ENCODE peak calls at places on chromosomes 1 and 21, in six cellular contexts. R is AG09309, T is esophagus squamous epithelium, Z is epithelial cell of esophagus, M is breast epithelium, U is pancreas. B is an unnamed sample.

GRCh38 chr1:160277330-160277729 is 7.6 kb downstream of the PEX19 start:
- DNase-seq in U (no peak), Z (no peak), M (no peak), R (no peak), T (no peak), B (no peak)

GRCh38 chr1:117562581-117563491 is 43.0 kb upstream of the TENT5C start:
- DNase-seq in U (no peak), T (no peak), R (no peak), M (no peak), Z (no peak), B (no peak)

GRCh38 chr1:205377355-205377754 is 20.6 kb upstream of the KLHDC8A start:
- DNase-seq in R (no peak), Z (no peak), T (no peak), U (no peak), M (no peak), B (no peak)

GRCh38 chr1:157856538-157856937 is 14.9 kb upstream of the CD5L start:
- DNase-seq in R (no peak), Z (no peak), T (no peak), U (no peak), M (no peak), B (no peak)

GRCh38 chr1:222654849-222655248 is 37.0 kb downstream of the MIA3 start:
- DNase-seq in Z (no peak), M (no peak), U (no peak), T (peak), R (peak), B (peak)

GRCh38 chr1:100523038-100523649 is 14.8 kb upstream of the GPR88 start:
- DNase-seq in Z (no peak), M (no peak), U (no peak), T (no peak), R (peak), B (peak)

GRCh38 chr1:233635765-233636502 is 22.0 kb downstream of the KCNK1 start:
- DNase-seq in M (no peak), T (no peak), U (no peak), Z (no peak), R (peak), B (peak)

GRCh38 chr1:77484926-77485325 is 197.5 kb downstream of the ZZZ3 start:
- DNase-seq in T (no peak), M (no peak), R (no peak), U (no peak), Z (no peak), B (no peak)

GRCh38 chr21:28913071-28913470 is 79.6 kb downstream of the LTN1 start:
- DNase-seq in R (no peak), Z (no peak), M (no peak), T (no peak), U (no peak), B (no peak)

GRCh38 chr21:27017251-27017650 is 50.4 kb upstream of the ADAMTS5 start:
- DNase-seq in R (no peak), Z (no peak), U (no peak), T (no peak), M (no peak), B (peak)

GRCh38 chr1:28437260-28437923 is 67.9 kb downstream of the PHACTR4 start:
- DNase-seq in Z (peak), R (peak), U (no peak), T (no peak), M (peak), B (peak)

GRCh38 chr1:45913183-45913924 is 109.9 kb downstream of the MAST2 start:
- DNase-seq in U (no peak), Z (peak), T (no peak), M (no peak), R (peak), B (peak)

GRCh38 chr1:27436204-27437159 is 44.1 kb downstream of the GPR3 start:
- DNase-seq in U (no peak), M (no peak), Z (peak), T (no peak), R (peak), B (peak)
- H3K4me3 ChIP-seq in U (no peak), M (no peak), Z (no peak), T (no peak), R (no peak), B (no peak)

GRCh38 chr1:178036090-178036489 is 57.8 kb upstream of the RASAL2 start:
- DNase-seq in Z (no peak), M (no peak), R (no peak), U (no peak), T (no peak), B (no peak)

GRCh38 chr1:178038372-178038771 is 55.5 kb upstream of the RASAL2 start:
- DNase-seq in Z (no peak), U (no peak), T (no peak), R (no peak), M (no peak), B (no peak)

GRCh38 chr1:178039826-178040380 is 54.0 kb upstream of the RASAL2 start:
- DNase-seq in M (no peak), R (no peak), Z (no peak), T (no peak), U (no peak), B (no peak)

GRCh38 chr1:178034676-178035075 is 59.2 kb upstream of the RASAL2 start:
- DNase-seq in U (no peak), R (no peak), Z (no peak), T (no peak), M (no peak), B (no peak)

DNA sequence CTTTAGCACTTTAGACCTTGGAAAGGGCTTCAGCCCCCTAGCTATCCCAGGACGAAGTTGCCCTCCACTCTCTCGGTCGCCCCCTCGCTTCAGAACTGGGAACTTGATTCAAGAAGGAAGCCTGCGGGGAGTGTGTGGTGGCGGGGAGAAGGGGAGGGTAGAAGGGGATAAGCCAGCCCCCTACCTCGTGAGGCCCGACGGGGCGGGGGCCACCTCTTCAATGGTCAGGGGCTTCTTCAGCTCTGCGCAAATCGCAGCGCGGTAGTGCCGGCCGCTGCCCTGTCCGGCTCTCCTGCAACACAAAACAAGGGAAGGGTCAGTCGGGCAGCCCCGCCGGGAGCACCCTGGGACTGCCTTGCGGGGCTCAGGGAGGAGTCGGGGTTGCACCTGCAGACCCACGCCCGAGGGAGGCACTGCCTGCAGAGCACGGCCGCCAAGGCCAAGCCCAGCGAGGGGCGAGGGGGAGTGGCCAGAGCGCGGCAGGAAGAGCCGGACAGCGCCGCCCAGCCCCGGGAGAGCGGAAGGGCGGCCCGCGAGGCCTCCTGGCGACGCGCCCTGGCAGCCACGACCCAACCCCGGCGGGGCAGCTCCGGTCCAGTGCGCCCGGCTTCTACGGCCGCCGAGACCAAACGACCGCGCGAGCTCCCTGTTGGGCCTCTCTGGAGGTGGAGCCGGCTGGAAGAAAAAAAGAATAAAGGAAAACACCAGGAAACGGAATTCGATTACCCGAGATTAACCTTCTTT is 56.2 kb upstream of the RASAL2 start:
- DNase-seq in M (peak), R (no peak), U (peak), Z (peak), T (no peak), B (peak)
- TF ChIP-seq CTCF in M (peak), R (peak), U (peak), Z (peak), T (no peak), B (peak)

GRCh38 chr1:218259339-218259738 is 25.8 kb upstream of the RRP15 start:
- DNase-seq in Z (no peak), T (no peak), R (no peak), U (no peak), M (no peak), B (no peak)

GRCh38 chr1:218259800-218260199 is 25.3 kb upstream of the RRP15 start:
- DNase-seq in U (no peak), R (no peak), Z (peak), T (no peak), M (no peak), B (peak)

GRCh38 chr1:218254296-218254918 is 30.7 kb upstream of the RRP15 start:
- DNase-seq in U (no peak), Z (no peak), T (no peak), R (no peak), M (no peak), B (no peak)

GRCh38 chr1:218257371-218257770 is 27.7 kb upstream of the RRP15 start:
- DNase-seq in T (no peak), M (no peak), U (no peak), R (no peak), Z (no peak), B (no peak)

GRCh38 chr1:218257971-218258370 is 27.1 kb upstream of the RRP15 start:
- DNase-seq in M (no peak), R (no peak), Z (peak), T (no peak), U (no peak), B (no peak)
- H3K4me3 ChIP-seq in M (no peak), R (no peak), Z (no peak), T (no peak), U (no peak), B (no peak)

DNA sequence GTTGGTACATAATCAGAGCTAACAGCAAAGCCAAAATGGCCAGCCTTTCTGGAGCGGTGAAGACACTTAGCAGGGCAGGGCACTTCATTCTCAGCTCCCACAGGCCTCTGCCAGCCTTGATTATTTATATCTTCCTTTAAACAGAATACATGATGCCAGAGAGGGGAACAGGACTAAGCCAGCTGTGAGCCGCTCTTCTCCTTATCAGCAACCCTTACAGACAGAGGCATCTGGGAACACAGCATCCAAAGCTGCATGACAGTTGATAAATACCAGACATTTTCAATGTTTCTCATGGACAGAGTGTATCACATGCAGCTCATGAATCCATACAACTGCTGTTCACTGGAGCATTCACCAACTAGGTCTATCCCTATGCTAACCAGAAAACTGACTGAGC is 29.1 kb downstream of the DNAJC11 start:
- DNase-seq in U (no peak), Z (no peak), M (no peak), T (no peak), R (no peak), B (no peak)
- TF ChIP-seq CTCF in U (no peak), Z (no peak), M (no peak), T (no peak), R (no peak), B (no peak)

DNA sequence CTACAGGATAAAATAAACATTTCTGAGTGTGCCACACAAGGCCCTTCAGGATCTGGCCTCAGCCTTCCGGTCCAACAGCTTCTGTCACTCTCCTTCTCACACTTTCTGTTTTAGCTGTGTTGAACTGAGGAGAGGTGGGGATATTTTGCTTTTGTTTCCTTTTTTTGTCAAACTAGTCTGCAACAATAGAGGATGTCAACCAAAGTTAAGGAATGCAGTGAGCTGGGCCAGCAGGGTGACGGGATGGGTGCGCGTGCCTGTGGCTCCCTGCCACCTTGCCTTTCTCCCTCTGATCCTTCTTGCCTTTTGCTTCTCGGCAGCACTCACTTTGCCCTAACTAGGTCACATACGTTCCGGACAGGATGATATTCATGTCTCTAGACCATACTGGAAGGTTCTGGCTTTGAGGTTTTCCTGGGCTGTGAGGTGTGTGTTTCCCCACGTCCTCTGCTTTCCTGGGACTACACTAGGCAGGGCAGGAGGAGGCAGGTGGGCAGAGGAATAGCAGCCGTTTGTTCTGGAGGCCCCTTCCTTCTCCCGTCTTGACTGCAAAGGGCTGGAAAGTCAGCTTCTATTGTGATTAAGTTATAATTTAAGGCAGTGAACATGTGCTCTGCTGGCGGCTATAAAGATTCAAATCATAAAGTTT is 67.7 kb downstream of the RNF220 start:
- DNase-seq in T (no peak), Z (no peak), U (no peak), R (no peak), M (peak), B (no peak)
- H3K4me3 ChIP-seq in T (no peak), Z (no peak), U (no peak), R (no peak), M (no peak), B (no peak)

GRCh38 chr21:16605588-16605987 is 875.8 kb downstream of the USP25 start:
- DNase-seq in U (no peak), R (no peak), M (no peak), Z (no peak), T (no peak), B (peak)

DNA sequence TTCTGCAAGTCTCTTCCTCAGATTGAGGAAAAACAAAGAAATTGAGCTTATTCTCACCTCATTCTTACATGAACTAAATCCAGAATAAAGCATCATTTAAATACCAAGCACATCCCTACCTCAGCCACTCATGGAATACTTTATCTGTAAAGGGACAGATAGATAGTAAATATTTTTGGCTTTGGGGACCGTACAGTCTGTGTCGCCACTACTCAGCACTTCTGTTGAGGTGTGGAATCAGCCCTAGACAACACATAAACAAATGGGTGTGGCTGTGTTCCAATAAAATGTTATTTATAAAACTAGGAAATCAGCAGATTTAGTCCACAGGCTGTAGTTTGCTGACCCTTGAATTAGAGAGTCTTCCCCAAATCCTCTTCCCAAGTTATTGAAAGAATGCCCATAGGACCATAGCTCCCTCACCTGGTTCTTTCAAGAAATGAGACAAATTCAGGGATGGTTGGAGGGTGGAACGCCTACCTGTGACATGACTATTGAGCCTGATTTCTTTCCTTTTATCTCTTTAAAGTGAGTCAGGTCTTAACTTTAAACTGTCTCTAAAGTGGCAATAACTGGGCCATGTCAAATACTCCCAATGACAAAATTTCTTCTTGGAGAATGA is 878.5 kb downstream of the USP25 start:
- DNase-seq in T (no peak), U (no peak), M (no peak), Z (peak), R (no peak), B (peak)
- TF ChIP-seq CTCF in T (no peak), U (no peak), M (no peak), Z (peak), R (peak), B (peak)

GRCh38 chr1:89361681-89362080 is 2.2 kb upstream of the GBP6 start:
- DNase-seq in M (no peak), U (no peak), R (no peak), T (no peak), Z (no peak), B (no peak)
- H3K4me3 ChIP-seq in M (no peak), U (no peak), R (no peak), T (no peak), Z (no peak), B (no peak)

GRCh38 chr21:41973861-41974751 is 20.3 kb upstream of the C2CD2 start:
- DNase-seq in T (no peak), Z (no peak), M (peak), R (no peak), U (no peak), B (no peak)
- TF ChIP-seq CTCF in T (no peak), Z (no peak), M (no peak), R (peak), U (no peak), B (peak)